ENCODE peak calls at places on chromosomes 1 and 21, in four cellular contexts. One of them, this sample, is unnamed.

GRCh38 chr1:169094897-169095569 is 11.5 kb upstream of the ATP1B1 start:
- DNase-seq in stimulated activated CD8-positive, alpha-beta memory T cell treated with anti-CD3 and anti-CD28 coated beads, Interleukin-15, amount 100 ng/mL, for 1 hour: no peak
- DNase-seq in activated naive CD8-positive, alpha-beta T cell treated with anti-CD3 and anti-CD28 coated beads, Interleukin-2, amount 50 U/mL, for 24 hours: no peak
- DNase-seq in HuH-7.5: no peak
- DNase-seq in this sample: no peak

GRCh38 chr21:38170283-38170682 is 86.5 kb upstream of the KCNJ15 start:
- DNase-seq in activated naive CD8-positive, alpha-beta T cell treated with anti-CD3 and anti-CD28 coated beads, Interleukin-2, amount 50 U/mL, for 24 hours: no peak
- DNase-seq in stimulated activated CD8-positive, alpha-beta memory T cell treated with anti-CD3 and anti-CD28 coated beads, Interleukin-15, amount 100 ng/mL, for 1 hour: no peak
- DNase-seq in HuH-7.5: no peak
- DNase-seq in this sample: peak

GRCh38 chr21:46334351-46335140 is 10.6 kb downstream of the PCNT start:
- DNase-seq in stimulated activated CD8-positive, alpha-beta memory T cell treated with anti-CD3 and anti-CD28 coated beads, Interleukin-15, amount 100 ng/mL, for 1 hour: no peak
- DNase-seq in HuH-7.5: no peak
- DNase-seq in activated naive CD8-positive, alpha-beta T cell treated with anti-CD3 and anti-CD28 coated beads, Interleukin-2, amount 50 U/mL, for 24 hours: no peak
- DNase-seq in this sample: no peak

GRCh38 chr1:67921725-67922489 is 88.6 kb upstream of the GNG12 start:
- DNase-seq in HuH-7.5: no peak
- DNase-seq in stimulated activated CD8-positive, alpha-beta memory T cell treated with anti-CD3 and anti-CD28 coated beads, Interleukin-15, amount 100 ng/mL, for 1 hour: no peak
- DNase-seq in activated naive CD8-positive, alpha-beta T cell treated with anti-CD3 and anti-CD28 coated beads, Interleukin-2, amount 50 U/mL, for 24 hours: no peak
- DNase-seq in this sample: no peak

GRCh38 chr1:6519491-6519934 is 28.0 kb upstream of the PLEKHG5 start:
- DNase-seq in stimulated activated CD8-positive, alpha-beta memory T cell treated with anti-CD3 and anti-CD28 coated beads, Interleukin-15, amount 100 ng/mL, for 1 hour: no peak
- DNase-seq in activated naive CD8-positive, alpha-beta T cell treated with anti-CD3 and anti-CD28 coated beads, Interleukin-2, amount 50 U/mL, for 24 hours: no peak
- DNase-seq in HuH-7.5: no peak
- DNase-seq in this sample: no peak

GRCh38 chr21:36756527-36756926 is 57.6 kb downstream of the SIM2 start:
- DNase-seq in stimulated activated CD8-positive, alpha-beta memory T cell treated with anti-CD3 and anti-CD28 coated beads, Interleukin-15, amount 100 ng/mL, for 1 hour: no peak
- DNase-seq in HuH-7.5: no peak
- DNase-seq in activated naive CD8-positive, alpha-beta T cell treated with anti-CD3 and anti-CD28 coated beads, Interleukin-2, amount 50 U/mL, for 24 hours: no peak
- DNase-seq in this sample: no peak

GRCh38 chr1:16921391-16922185 is at the start of gene CROCC:
- DNase-seq in HuH-7.5: no peak
- DNase-seq in stimulated activated CD8-positive, alpha-beta memory T cell treated with anti-CD3 and anti-CD28 coated beads, Interleukin-15, amount 100 ng/mL, for 1 hour: peak
- DNase-seq in activated naive CD8-positive, alpha-beta T cell treated with anti-CD3 and anti-CD28 coated beads, Interleukin-2, amount 50 U/mL, for 24 hours: peak
- DNase-seq in this sample: no peak

GRCh38 chr1:109799445-109799844 is 35.7 kb upstream of the EPS8L3 start:
- DNase-seq in activated naive CD8-positive, alpha-beta T cell treated with anti-CD3 and anti-CD28 coated beads, Interleukin-2, amount 50 U/mL, for 24 hours: no peak
- DNase-seq in stimulated activated CD8-positive, alpha-beta memory T cell treated with anti-CD3 and anti-CD28 coated beads, Interleukin-15, amount 100 ng/mL, for 1 hour: no peak
- DNase-seq in HuH-7.5: no peak
- DNase-seq in this sample: no peak

GRCh38 chr1:171901245-171901644 is 59.9 kb downstream of the DNM3 start:
- DNase-seq in HuH-7.5: no peak
- DNase-seq in activated naive CD8-positive, alpha-beta T cell treated with anti-CD3 and anti-CD28 coated beads, Interleukin-2, amount 50 U/mL, for 24 hours: no peak
- DNase-seq in stimulated activated CD8-positive, alpha-beta memory T cell treated with anti-CD3 and anti-CD28 coated beads, Interleukin-15, amount 100 ng/mL, for 1 hour: no peak
- DNase-seq in this sample: no peak

GRCh38 chr1:164725401-164725800 is 166.4 kb downstream of the PBX1 start:
- DNase-seq in stimulated activated CD8-positive, alpha-beta memory T cell treated with anti-CD3 and anti-CD28 coated beads, Interleukin-15, amount 100 ng/mL, for 1 hour: no peak
- DNase-seq in HuH-7.5: no peak
- DNase-seq in activated naive CD8-positive, alpha-beta T cell treated with anti-CD3 and anti-CD28 coated beads, Interleukin-2, amount 50 U/mL, for 24 hours: no peak
- DNase-seq in this sample: peak

GRCh38 chr21:38234395-38235142 is 22.2 kb upstream of the KCNJ15 start:
- DNase-seq in HuH-7.5: no peak
- DNase-seq in stimulated activated CD8-positive, alpha-beta memory T cell treated with anti-CD3 and anti-CD28 coated beads, Interleukin-15, amount 100 ng/mL, for 1 hour: no peak
- DNase-seq in activated naive CD8-positive, alpha-beta T cell treated with anti-CD3 and anti-CD28 coated beads, Interleukin-2, amount 50 U/mL, for 24 hours: no peak
- DNase-seq in this sample: no peak

GRCh38 chr1:31708324-31708723 is 4.5 kb upstream of the COL16A1 start:
- DNase-seq in stimulated activated CD8-positive, alpha-beta memory T cell treated with anti-CD3 and anti-CD28 coated beads, Interleukin-15, amount 100 ng/mL, for 1 hour: no peak
- DNase-seq in HuH-7.5: no peak
- DNase-seq in activated naive CD8-positive, alpha-beta T cell treated with anti-CD3 and anti-CD28 coated beads, Interleukin-2, amount 50 U/mL, for 24 hours: no peak
- DNase-seq in this sample: no peak

GRCh38 chr1:225921734-225922709 is 2.0 kb downstream of the PYCR2 start:
- DNase-seq in HuH-7.5: no peak
- DNase-seq in activated naive CD8-positive, alpha-beta T cell treated with anti-CD3 and anti-CD28 coated beads, Interleukin-2, amount 50 U/mL, for 24 hours: no peak
- DNase-seq in stimulated activated CD8-positive, alpha-beta memory T cell treated with anti-CD3 and anti-CD28 coated beads, Interleukin-15, amount 100 ng/mL, for 1 hour: no peak
- DNase-seq in this sample: no peak

GRCh38 chr1:159598196-159598595 is 10.6 kb downstream of the APCS start:
- DNase-seq in stimulated activated CD8-positive, alpha-beta memory T cell treated with anti-CD3 and anti-CD28 coated beads, Interleukin-15, amount 100 ng/mL, for 1 hour: no peak
- DNase-seq in activated naive CD8-positive, alpha-beta T cell treated with anti-CD3 and anti-CD28 coated beads, Interleukin-2, amount 50 U/mL, for 24 hours: no peak
- DNase-seq in HuH-7.5: no peak
- DNase-seq in this sample: no peak